ENCODE peak calls at places on chromosomes 4 and X, in eight cellular contexts. N, W, X, G, Y, H, D and A are unnamed samples.
A peak's percentile ranks its signal among the peaks of the same experiment; 100 is the strongest.

GRCh38 chr4:186845137-186845842 is 121.6 kb upstream of the FAT1 start:
- ATAC-seq in N (no peak), H (no peak), W (no peak), G (peak; percentile 84), Y (peak; percentile 87), D (peak; percentile 86), X (no peak), A (peak; percentile 91)

GRCh38 chr4:114081783-114082182 is 102.3 kb upstream of the ARSJ start:
- ATAC-seq in D (no peak), N (no peak), H (no peak), Y (no peak), G (no peak), W (no peak), X (no peak), A (no peak)

GRCh38 chr4:73603854-73604584 is 16.2 kb downstream of the RASSF6 start:
- ATAC-seq in G (no peak), N (no peak), Y (no peak), X (peak; percentile 32), D (no peak), W (no peak), H (no peak), A (no peak)

GRCh38 chrX:45842916-45843315 is 642.2 kb upstream of the DIPK2B start:
- ATAC-seq in X (no peak), Y (no peak), N (no peak), W (no peak), G (no peak), D (no peak), H (no peak), A (no peak)

GRCh38 chr4:39770471-39770870 is 72.5 kb downstream of the UBE2K start:
- ATAC-seq in N (no peak), Y (peak; percentile 12), D (no peak), H (no peak), G (peak; percentile 26), X (no peak), W (no peak), A (peak; percentile 18)

GRCh38 chr4:54568184-54568583 is 89.6 kb upstream of the KIT start:
- ATAC-seq in N (no peak), X (peak; percentile 31), G (peak; percentile 57), Y (no peak), D (no peak), W (no peak), H (no peak), A (peak; percentile 22)

GRCh38 chrX:9164535-9165425 is 130.9 kb upstream of the FAM9B start:
- ATAC-seq in W (peak; percentile 19), Y (no peak), N (no peak), D (no peak), G (no peak), H (no peak), X (no peak), A (no peak)

GRCh38 chr4:64158648-64159326 is 250.5 kb downstream of the TECRL start:
- ATAC-seq in D (no peak), Y (peak; percentile 57), G (no peak), N (peak; percentile 27), X (no peak), W (no peak), H (no peak), A (no peak)

GRCh38 chr4:48909697-48910096 is 3.1 kb upstream of the OCIAD2 start:
- ATAC-seq in N (peak; percentile 92), H (peak; percentile 91), X (no peak), Y (peak; percentile 82), W (peak; percentile 97), D (peak; percentile 94), G (peak; percentile 68), A (peak; percentile 95)

GRCh38 chr4:121794505-121795192 is 6.5 kb upstream of the EXOSC9 start:
- ATAC-seq in N (no peak), H (no peak), W (no peak), Y (peak; percentile 87), X (no peak), G (no peak), D (no peak), A (no peak)

GRCh38 chrX:150446151-150446550 is 83.0 kb downstream of the MAMLD1 start:
- ATAC-seq in Y (peak; percentile 47), W (no peak), N (no peak), H (no peak), D (no peak), X (no peak), G (peak; percentile 95), A (no peak)

GRCh38 chr4:1289232-1290164 is at the start of gene MAEA:
- ATAC-seq in X (peak; percentile 99), W (peak; percentile 97), H (peak; percentile 97), Y (peak; percentile 99), D (peak; percentile 98), G (peak; percentile 99), N (peak; percentile 98), A (peak; percentile 95)

GRCh38 chr4:13544556-13545393 is 467 bp upstream of the NKX3-2 start:
- ATAC-seq in W (peak; percentile 67), D (peak; percentile 13), Y (peak; percentile 85), X (peak; percentile 47), H (peak; percentile 63), N (peak; percentile 68), G (peak; percentile 92), A (peak; percentile 57)

GRCh38 chr4:18075823-18076433 is 54.4 kb upstream of the LCORL start:
- ATAC-seq in W (no peak), D (no peak), Y (no peak), N (peak; percentile 88), G (peak; percentile 75), H (peak; percentile 75), X (no peak), A (peak; percentile 77)

GRCh38 chr4:15754323-15754722 is 23.8 kb upstream of the CD38 start:
- ATAC-seq in D (no peak), H (peak; percentile 38), N (peak; percentile 45), Y (peak; percentile 50), G (peak; percentile 70), X (no peak), W (peak; percentile 39), A (no peak)

GRCh38 chr4:88533937-88534750 is 10.6 kb upstream of the PYURF start:
- ATAC-seq in N (no peak), D (no peak), G (no peak), H (no peak), W (peak; percentile 20), X (no peak), Y (no peak), A (peak; percentile 92)

GRCh38 chr4:39970559-39971270 is 7.0 kb downstream of the PDS5A start:
- ATAC-seq in H (no peak), W (no peak), G (peak; percentile 61), N (no peak), X (peak; percentile 97), Y (peak; percentile 90), D (no peak), A (peak; percentile 31)

GRCh38 chr4:87032884-87033533 is 98.2 kb downstream of the AFF1 start:
- ATAC-seq in H (no peak), W (no peak), D (no peak), G (peak; percentile 62), Y (peak; percentile 36), N (no peak), X (no peak), A (peak; percentile 52)

GRCh38 chr4:53527342-53527741 is 63.9 kb downstream of the LNX1 start:
- ATAC-seq in W (no peak), H (no peak), G (no peak), X (no peak), N (no peak), D (no peak), Y (no peak), A (no peak)

GRCh38 chrX:111360839-111361238 is 51.2 kb downstream of the DCX start:
- ATAC-seq in X (no peak), N (no peak), H (no peak), G (no peak), W (no peak), Y (no peak), D (no peak), A (no peak)

GRCh38 chrX:119734897-119735339 is 23.5 kb upstream of the SOWAHD start:
- ATAC-seq in G (peak; percentile 78), H (no peak), Y (peak; percentile 49), D (no peak), X (no peak), W (no peak), N (no peak), A (no peak)